ENCODE peak calls at places on chromosomes 4 and X, in seven cellular contexts. One of them, this sample, is unnamed.

GRCh38 chr4:40323866-40324265 is 11.3 kb upstream of the CHRNA9 start:
- DNase-seq in hypothalamus: no peak
- DNase-seq in MG63: no peak
- DNase-seq in osteocyte: no peak
- DNase-seq in GM23248: peak; percentile 36
- DNase-seq in endodermal cell: no peak
- DNase-seq in stimulated activated CD4-positive, alpha-beta T cell treated with anti-CD3 and anti-CD28 coated beads, Interleukin-15, amount 100 ng/mL, for 24 hours: no peak
- DNase-seq in this sample: no peak

GRCh38 chr4:121072080-121072835 is at the start of gene NDNF:
- DNase-seq in hypothalamus: peak; percentile 6
- DNase-seq in osteocyte: no peak
- DNase-seq in endodermal cell: peak; percentile 81
- DNase-seq in GM23248: peak; percentile 75
- DNase-seq in stimulated activated CD4-positive, alpha-beta T cell treated with anti-CD3 and anti-CD28 coated beads, Interleukin-15, amount 100 ng/mL, for 24 hours: peak; percentile 71
- DNase-seq in MG63: peak; percentile 22
- DNase-seq in this sample: peak; percentile 76

GRCh38 chr4:173346074-173346473 is 11.9 kb upstream of the HMGB2 start:
- DNase-seq in hypothalamus: no peak
- DNase-seq in endodermal cell: no peak
- DNase-seq in stimulated activated CD4-positive, alpha-beta T cell treated with anti-CD3 and anti-CD28 coated beads, Interleukin-15, amount 100 ng/mL, for 24 hours: no peak
- DNase-seq in MG63: peak; percentile 74
- DNase-seq in GM23248: peak; percentile 48
- DNase-seq in osteocyte: no peak
- DNase-seq in this sample: no peak

GRCh38 chr4:95675623-95676022 is 126.8 kb upstream of the UNC5C start:
- DNase-seq in osteocyte: no peak
- DNase-seq in GM23248: no peak
- DNase-seq in stimulated activated CD4-positive, alpha-beta T cell treated with anti-CD3 and anti-CD28 coated beads, Interleukin-15, amount 100 ng/mL, for 24 hours: no peak
- DNase-seq in hypothalamus: no peak
- DNase-seq in endodermal cell: no peak
- DNase-seq in MG63: no peak
- DNase-seq in this sample: no peak

GRCh38 chr4:132493476-132493875 is 655.6 kb upstream of the PCDH10 start:
- DNase-seq in stimulated activated CD4-positive, alpha-beta T cell treated with anti-CD3 and anti-CD28 coated beads, Interleukin-15, amount 100 ng/mL, for 24 hours: no peak
- DNase-seq in GM23248: no peak
- DNase-seq in hypothalamus: no peak
- DNase-seq in endodermal cell: no peak
- DNase-seq in MG63: no peak
- DNase-seq in osteocyte: no peak
- DNase-seq in this sample: no peak

GRCh38 chr4:170122252-170122651 is 32.5 kb upstream of the AADAT start:
- DNase-seq in osteocyte: no peak
- DNase-seq in stimulated activated CD4-positive, alpha-beta T cell treated with anti-CD3 and anti-CD28 coated beads, Interleukin-15, amount 100 ng/mL, for 24 hours: no peak
- DNase-seq in MG63: no peak
- DNase-seq in endodermal cell: no peak
- DNase-seq in GM23248: no peak
- DNase-seq in hypothalamus: no peak
- DNase-seq in this sample: no peak

GRCh38 chrX:74535633-74536141 is 78.7 kb downstream of the RLIM start:
- DNase-seq in osteocyte: peak; percentile 86
- DNase-seq in MG63: peak; percentile 86
- DNase-seq in endodermal cell: peak; percentile 75
- DNase-seq in hypothalamus: no peak
- DNase-seq in GM23248: peak; percentile 87
- DNase-seq in stimulated activated CD4-positive, alpha-beta T cell treated with anti-CD3 and anti-CD28 coated beads, Interleukin-15, amount 100 ng/mL, for 24 hours: peak; percentile 61
- DNase-seq in this sample: no peak

GRCh38 chr4:184815046-184815877 is 10.5 kb downstream of the ACSL1 start:
- DNase-seq in MG63: peak; percentile 17
- DNase-seq in stimulated activated CD4-positive, alpha-beta T cell treated with anti-CD3 and anti-CD28 coated beads, Interleukin-15, amount 100 ng/mL, for 24 hours: no peak
- DNase-seq in osteocyte: no peak
- DNase-seq in hypothalamus: peak; percentile 22
- DNase-seq in endodermal cell: peak; percentile 77
- DNase-seq in GM23248: peak; percentile 80
- DNase-seq in this sample: no peak

GRCh38 chrX:1911401-1912131 is 296.7 kb downstream of the ASMT start:
- DNase-seq in stimulated activated CD4-positive, alpha-beta T cell treated with anti-CD3 and anti-CD28 coated beads, Interleukin-15, amount 100 ng/mL, for 24 hours: no peak
- DNase-seq in endodermal cell: no peak
- DNase-seq in MG63: no peak
- DNase-seq in GM23248: no peak
- DNase-seq in osteocyte: no peak
- DNase-seq in hypothalamus: no peak
- DNase-seq in this sample: no peak

GRCh38 chr4:77021614-77022089 is 54.1 kb downstream of the CCNI start:
- DNase-seq in MG63: peak; percentile 56
- DNase-seq in stimulated activated CD4-positive, alpha-beta T cell treated with anti-CD3 and anti-CD28 coated beads, Interleukin-15, amount 100 ng/mL, for 24 hours: no peak
- DNase-seq in osteocyte: no peak
- DNase-seq in endodermal cell: no peak
- DNase-seq in GM23248: peak; percentile 88
- DNase-seq in hypothalamus: no peak
- DNase-seq in this sample: no peak

GRCh38 chr4:168076989-168077725 is 15.2 kb upstream of the ANXA10 start:
- DNase-seq in stimulated activated CD4-positive, alpha-beta T cell treated with anti-CD3 and anti-CD28 coated beads, Interleukin-15, amount 100 ng/mL, for 24 hours: peak; percentile 65
- DNase-seq in MG63: peak; percentile 41
- DNase-seq in endodermal cell: peak; percentile 91
- DNase-seq in osteocyte: no peak
- DNase-seq in hypothalamus: no peak
- DNase-seq in GM23248: peak; percentile 69
- DNase-seq in this sample: peak; percentile 73